ENCODE peak calls at places on chromosomes 16 and 17, in nine cellular contexts. One of them, this sample, is unnamed.

GRCh38 chr17:9658593-9659211 is 13.4 kb downstream of the USP43 start:
- DNase-seq in tibial nerve: no peak
- DNase-seq in CD4-positive, alpha-beta T cell: no peak
- DNase-seq in heart left ventricle: no peak
- DNase-seq in WTC11: no peak
- DNase-seq in progenitor cell of endocrine pancreas: no peak
- DNase-seq in MCF 10A: peak
- DNase-seq in upper lobe of right lung: no peak
- DNase-seq in left ventricle myocardium inferior: no peak
- DNase-seq in this sample: no peak

GRCh38 chr17:37698132-37698615 is 46.7 kb downstream of the HNF1B start:
- DNase-seq in tibial nerve: no peak
- DNase-seq in CD4-positive, alpha-beta T cell: no peak
- DNase-seq in heart left ventricle: no peak
- DNase-seq in WTC11: no peak
- DNase-seq in progenitor cell of endocrine pancreas: no peak
- DNase-seq in MCF 10A: peak
- DNase-seq in upper lobe of right lung: no peak
- DNase-seq in left ventricle myocardium inferior: no peak
- DNase-seq in this sample: peak

GRCh38 chr17:4018446-4018845 is 54.2 kb upstream of the ATP2A3 start:
- DNase-seq in tibial nerve: no peak
- DNase-seq in CD4-positive, alpha-beta T cell: no peak
- DNase-seq in heart left ventricle: no peak
- DNase-seq in WTC11: no peak
- DNase-seq in progenitor cell of endocrine pancreas: no peak
- DNase-seq in MCF 10A: no peak
- DNase-seq in upper lobe of right lung: no peak
- DNase-seq in left ventricle myocardium inferior: no peak
- DNase-seq in this sample: no peak

GRCh38 chr16:77918792-77919707 is 103.3 kb upstream of the CLEC3A start:
- DNase-seq in tibial nerve: no peak
- DNase-seq in CD4-positive, alpha-beta T cell: no peak
- DNase-seq in heart left ventricle: no peak
- DNase-seq in WTC11: no peak
- DNase-seq in progenitor cell of endocrine pancreas: peak
- DNase-seq in MCF 10A: no peak
- DNase-seq in upper lobe of right lung: no peak
- DNase-seq in left ventricle myocardium inferior: no peak
- DNase-seq in this sample: no peak

GRCh38 chr17:82587234-82588086 is 60.8 kb downstream of the WDR45B start:
- DNase-seq in tibial nerve: no peak
- DNase-seq in CD4-positive, alpha-beta T cell: no peak
- DNase-seq in heart left ventricle: no peak
- DNase-seq in WTC11: no peak
- DNase-seq in progenitor cell of endocrine pancreas: no peak
- DNase-seq in MCF 10A: no peak
- DNase-seq in upper lobe of right lung: peak
- DNase-seq in left ventricle myocardium inferior: no peak
- DNase-seq in this sample: no peak

GRCh38 chr17:2502911-2503580 is 8.6 kb downstream of the METTL16 start:
- DNase-seq in tibial nerve: no peak
- DNase-seq in CD4-positive, alpha-beta T cell: no peak
- DNase-seq in heart left ventricle: no peak
- DNase-seq in WTC11: no peak
- DNase-seq in progenitor cell of endocrine pancreas: no peak
- DNase-seq in MCF 10A: no peak
- DNase-seq in upper lobe of right lung: no peak
- DNase-seq in left ventricle myocardium inferior: no peak
- DNase-seq in this sample: no peak

GRCh38 chr17:50177983-50178834 is 12.4 kb downstream of the SGCA start:
- DNase-seq in tibial nerve: no peak
- DNase-seq in CD4-positive, alpha-beta T cell: peak
- DNase-seq in heart left ventricle: peak
- DNase-seq in WTC11: peak
- DNase-seq in progenitor cell of endocrine pancreas: peak
- DNase-seq in MCF 10A: peak
- DNase-seq in upper lobe of right lung: peak
- DNase-seq in left ventricle myocardium inferior: peak
- DNase-seq in this sample: peak

GRCh38 chr17:14306602-14307001 is 5.7 kb downstream of the HS3ST3B1 start:
- DNase-seq in tibial nerve: no peak
- DNase-seq in CD4-positive, alpha-beta T cell: no peak
- DNase-seq in heart left ventricle: no peak
- DNase-seq in WTC11: no peak
- DNase-seq in progenitor cell of endocrine pancreas: no peak
- DNase-seq in MCF 10A: no peak
- DNase-seq in upper lobe of right lung: no peak
- DNase-seq in left ventricle myocardium inferior: no peak
- DNase-seq in this sample: no peak

GRCh38 chr17:41060052-41060604 is at the start of gene KRTAP2-3:
- DNase-seq in tibial nerve: no peak
- DNase-seq in CD4-positive, alpha-beta T cell: no peak
- DNase-seq in heart left ventricle: no peak
- DNase-seq in WTC11: no peak
- DNase-seq in progenitor cell of endocrine pancreas: no peak
- DNase-seq in MCF 10A: peak
- DNase-seq in upper lobe of right lung: no peak
- DNase-seq in left ventricle myocardium inferior: no peak
- DNase-seq in this sample: peak

GRCh38 chr17:29867643-29868181 is 62.3 kb downstream of the SSH2 start:
- DNase-seq in tibial nerve: no peak
- DNase-seq in CD4-positive, alpha-beta T cell: no peak
- DNase-seq in heart left ventricle: no peak
- DNase-seq in WTC11: no peak
- DNase-seq in progenitor cell of endocrine pancreas: no peak
- DNase-seq in MCF 10A: no peak
- DNase-seq in upper lobe of right lung: no peak
- DNase-seq in left ventricle myocardium inferior: no peak
- DNase-seq in this sample: no peak

GRCh38 chr16:78952630-78953029 is 647.9 kb downstream of the MAF start:
- DNase-seq in tibial nerve: no peak
- DNase-seq in CD4-positive, alpha-beta T cell: no peak
- DNase-seq in heart left ventricle: no peak
- DNase-seq in WTC11: no peak
- DNase-seq in progenitor cell of endocrine pancreas: no peak
- DNase-seq in MCF 10A: no peak
- DNase-seq in upper lobe of right lung: no peak
- DNase-seq in left ventricle myocardium inferior: no peak
- DNase-seq in this sample: peak

DNA sequence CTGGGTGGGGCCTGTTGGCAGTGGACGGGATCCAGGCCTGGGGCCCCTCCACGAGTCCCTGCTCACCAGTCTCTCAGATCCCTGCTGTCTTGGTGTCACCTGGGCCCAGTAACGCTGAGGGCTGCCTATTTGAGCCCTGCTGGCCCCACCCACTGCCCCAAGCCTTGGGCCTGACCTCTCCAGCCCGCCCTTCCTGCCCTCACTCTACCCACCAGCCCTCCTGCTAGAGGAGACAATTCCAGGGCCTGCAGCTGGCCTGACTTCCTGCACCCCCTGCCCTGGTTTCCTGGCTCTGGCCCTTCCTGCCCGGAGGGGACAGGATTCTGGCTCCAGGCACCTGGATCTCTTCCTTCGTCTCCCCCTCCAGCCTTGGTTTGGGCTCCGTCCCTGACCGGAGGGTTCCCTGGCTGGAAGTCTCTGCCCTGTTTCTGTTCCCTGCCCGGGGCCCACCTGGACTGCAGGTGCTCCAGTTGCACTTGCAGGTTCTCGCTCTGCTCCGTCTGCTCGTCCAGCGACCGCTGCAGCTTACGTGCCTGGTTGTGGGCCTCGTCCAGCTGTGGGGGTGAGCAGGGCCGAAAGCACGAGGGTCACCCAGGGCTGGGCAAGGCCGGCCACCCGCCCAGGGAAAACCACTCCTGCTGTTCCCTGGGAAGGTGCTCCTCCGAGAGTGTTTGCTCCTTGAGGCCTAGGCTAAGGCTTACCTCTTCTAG is 21.3 kb downstream of the CCDC102A start:
- DNase-seq in tibial nerve: no peak
- DNase-seq in CD4-positive, alpha-beta T cell: no peak
- DNase-seq in heart left ventricle: peak
- DNase-seq in WTC11: no peak
- DNase-seq in progenitor cell of endocrine pancreas: no peak
- DNase-seq in MCF 10A: no peak
- DNase-seq in upper lobe of right lung: no peak
- DNase-seq in left ventricle myocardium inferior: no peak
- DNase-seq in this sample: no peak
- TF ChIP-seq CTCF in tibial nerve: no peak
- TF ChIP-seq CTCF in CD4-positive, alpha-beta T cell: no peak
- TF ChIP-seq CTCF in heart left ventricle: no peak
- TF ChIP-seq CTCF in WTC11: no peak
- TF ChIP-seq CTCF in progenitor cell of endocrine pancreas: no peak
- TF ChIP-seq CTCF in MCF 10A: no peak
- TF ChIP-seq CTCF in upper lobe of right lung: no peak
- TF ChIP-seq CTCF in left ventricle myocardium inferior: no peak
- TF ChIP-seq CTCF in this sample: no peak

GRCh38 chr17:77741109-77741508 is 217.4 kb upstream of the TNRC6C start:
- DNase-seq in tibial nerve: no peak
- DNase-seq in CD4-positive, alpha-beta T cell: peak
- DNase-seq in heart left ventricle: no peak
- DNase-seq in WTC11: peak
- DNase-seq in progenitor cell of endocrine pancreas: no peak
- DNase-seq in MCF 10A: no peak
- DNase-seq in upper lobe of right lung: peak
- DNase-seq in left ventricle myocardium inferior: no peak
- DNase-seq in this sample: no peak
- TF ChIP-seq CTCF in tibial nerve: no peak
- TF ChIP-seq CTCF in CD4-positive, alpha-beta T cell: peak
- TF ChIP-seq CTCF in heart left ventricle: peak
- TF ChIP-seq CTCF in WTC11: peak
- TF ChIP-seq CTCF in progenitor cell of endocrine pancreas: peak
- TF ChIP-seq CTCF in MCF 10A: peak
- TF ChIP-seq CTCF in upper lobe of right lung: peak
- TF ChIP-seq CTCF in left ventricle myocardium inferior: no peak
- TF ChIP-seq CTCF in this sample: peak

GRCh38 chr17:45646288-45646988 is 137.7 kb upstream of the CRHR1 start:
- DNase-seq in tibial nerve: peak
- DNase-seq in CD4-positive, alpha-beta T cell: no peak
- DNase-seq in heart left ventricle: no peak
- DNase-seq in WTC11: no peak
- DNase-seq in progenitor cell of endocrine pancreas: no peak
- DNase-seq in MCF 10A: no peak
- DNase-seq in upper lobe of right lung: peak
- DNase-seq in left ventricle myocardium inferior: no peak
- DNase-seq in this sample: no peak

GRCh38 chr17:45651145-45651713 is 132.9 kb upstream of the CRHR1 start:
- DNase-seq in tibial nerve: no peak
- DNase-seq in CD4-positive, alpha-beta T cell: no peak
- DNase-seq in heart left ventricle: no peak
- DNase-seq in WTC11: no peak
- DNase-seq in progenitor cell of endocrine pancreas: no peak
- DNase-seq in MCF 10A: no peak
- DNase-seq in upper lobe of right lung: no peak
- DNase-seq in left ventricle myocardium inferior: no peak
- DNase-seq in this sample: no peak

GRCh38 chr17:45650601-45651000 is 133.5 kb upstream of the CRHR1 start:
- DNase-seq in tibial nerve: no peak
- DNase-seq in CD4-positive, alpha-beta T cell: no peak
- DNase-seq in heart left ventricle: no peak
- DNase-seq in WTC11: no peak
- DNase-seq in progenitor cell of endocrine pancreas: no peak
- DNase-seq in MCF 10A: no peak
- DNase-seq in upper lobe of right lung: peak
- DNase-seq in left ventricle myocardium inferior: no peak
- DNase-seq in this sample: no peak

GRCh38 chr17:45649796-45650195 is 134.3 kb upstream of the CRHR1 start:
- DNase-seq in tibial nerve: no peak
- DNase-seq in CD4-positive, alpha-beta T cell: no peak
- DNase-seq in heart left ventricle: no peak
- DNase-seq in WTC11: no peak
- DNase-seq in progenitor cell of endocrine pancreas: no peak
- DNase-seq in MCF 10A: no peak
- DNase-seq in upper lobe of right lung: peak
- DNase-seq in left ventricle myocardium inferior: no peak
- DNase-seq in this sample: no peak

DNA sequence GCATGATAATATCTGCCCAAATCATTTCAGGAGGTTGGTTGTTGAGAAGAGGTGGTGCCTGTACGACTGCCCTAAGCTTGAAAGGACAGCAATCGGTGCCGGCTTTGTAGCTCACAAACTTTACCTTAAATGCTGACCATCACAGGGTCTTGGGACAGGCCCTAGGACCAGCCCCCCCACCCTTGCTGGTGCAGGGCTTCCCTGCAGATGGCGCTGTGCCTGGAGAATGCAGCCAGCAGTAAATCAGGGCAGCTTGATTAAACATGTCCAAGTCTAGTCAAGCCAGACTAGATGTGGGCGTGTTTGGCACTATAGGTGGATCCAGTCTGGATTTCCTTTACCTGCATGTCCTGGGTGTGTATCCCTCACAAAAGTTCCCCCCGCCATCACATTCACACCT is 135.5 kb upstream of the CRHR1 start:
- DNase-seq in tibial nerve: no peak
- DNase-seq in CD4-positive, alpha-beta T cell: no peak
- DNase-seq in heart left ventricle: no peak
- DNase-seq in WTC11: peak
- DNase-seq in progenitor cell of endocrine pancreas: no peak
- DNase-seq in MCF 10A: no peak
- DNase-seq in upper lobe of right lung: peak
- DNase-seq in left ventricle myocardium inferior: no peak
- DNase-seq in this sample: no peak
- TF ChIP-seq CTCF in tibial nerve: no peak
- TF ChIP-seq CTCF in CD4-positive, alpha-beta T cell: no peak
- TF ChIP-seq CTCF in heart left ventricle: no peak
- TF ChIP-seq CTCF in WTC11: peak
- TF ChIP-seq CTCF in progenitor cell of endocrine pancreas: no peak
- TF ChIP-seq CTCF in MCF 10A: no peak
- TF ChIP-seq CTCF in upper lobe of right lung: no peak
- TF ChIP-seq CTCF in left ventricle myocardium inferior: no peak
- TF ChIP-seq CTCF in this sample: peak

GRCh38 chr17:48037924-48038323 is 327 bp upstream of the COPZ2 start:
- DNase-seq in tibial nerve: no peak
- DNase-seq in CD4-positive, alpha-beta T cell: no peak
- DNase-seq in heart left ventricle: no peak
- DNase-seq in WTC11: no peak
- DNase-seq in progenitor cell of endocrine pancreas: no peak
- DNase-seq in MCF 10A: no peak
- DNase-seq in upper lobe of right lung: no peak
- DNase-seq in left ventricle myocardium inferior: no peak
- DNase-seq in this sample: no peak

GRCh38 chr17:48031966-48032365 is 5.6 kb downstream of the COPZ2 start:
- DNase-seq in tibial nerve: no peak
- DNase-seq in CD4-positive, alpha-beta T cell: no peak
- DNase-seq in heart left ventricle: no peak
- DNase-seq in WTC11: no peak
- DNase-seq in progenitor cell of endocrine pancreas: no peak
- DNase-seq in MCF 10A: no peak
- DNase-seq in upper lobe of right lung: no peak
- DNase-seq in left ventricle myocardium inferior: no peak
- DNase-seq in this sample: no peak

GRCh38 chr17:48036693-48037035 is 933 bp downstream of the COPZ2 start:
- DNase-seq in tibial nerve: no peak
- DNase-seq in CD4-positive, alpha-beta T cell: no peak
- DNase-seq in heart left ventricle: peak
- DNase-seq in WTC11: no peak
- DNase-seq in progenitor cell of endocrine pancreas: no peak
- DNase-seq in MCF 10A: no peak
- DNase-seq in upper lobe of right lung: no peak
- DNase-seq in left ventricle myocardium inferior: no peak
- DNase-seq in this sample: no peak

GRCh38 chr17:48038687-48039086 is 1.1 kb upstream of the COPZ2 start:
- DNase-seq in tibial nerve: no peak
- DNase-seq in CD4-positive, alpha-beta T cell: no peak
- DNase-seq in heart left ventricle: no peak
- DNase-seq in WTC11: no peak
- DNase-seq in progenitor cell of endocrine pancreas: no peak
- DNase-seq in MCF 10A: no peak
- DNase-seq in upper lobe of right lung: no peak
- DNase-seq in left ventricle myocardium inferior: no peak
- DNase-seq in this sample: no peak

GRCh38 chr17:48037036-48037881 is at the start of gene COPZ2:
- DNase-seq in tibial nerve: peak
- DNase-seq in CD4-positive, alpha-beta T cell: peak
- DNase-seq in heart left ventricle: peak
- DNase-seq in WTC11: peak
- DNase-seq in progenitor cell of endocrine pancreas: peak
- DNase-seq in MCF 10A: no peak
- DNase-seq in upper lobe of right lung: peak
- DNase-seq in left ventricle myocardium inferior: peak
- DNase-seq in this sample: no peak
- TF ChIP-seq CTCF in tibial nerve: peak
- TF ChIP-seq CTCF in CD4-positive, alpha-beta T cell: peak
- TF ChIP-seq CTCF in heart left ventricle: peak
- TF ChIP-seq CTCF in WTC11: no peak
- TF ChIP-seq CTCF in progenitor cell of endocrine pancreas: peak
- TF ChIP-seq CTCF in MCF 10A: no peak
- TF ChIP-seq CTCF in upper lobe of right lung: peak
- TF ChIP-seq CTCF in left ventricle myocardium inferior: peak
- TF ChIP-seq CTCF in this sample: peak

This sample was measured in foreskin keratinocyte.